ENCODE peak calls at places on chromosomes 4 and X, in five cellular contexts. F is pons, R is hypothalamus, M is GOT3, E is AG10803. I is an unnamed sample.
A peak's percentile ranks its signal among the peaks of the same experiment; 100 is the strongest.

GRCh38 chr4:90328558-90328957 is 201.4 kb downstream of the CCSER1 start:
- DNase-seq in F (no peak), R (no peak), M (no peak), E (peak; percentile 0), I (no peak)

GRCh38 chr4:55386073-55386472 is 9.7 kb upstream of the TMEM165 start:
- DNase-seq in F (no peak), R (no peak), M (no peak), E (peak; percentile 21), I (no peak)

GRCh38 chr4:121817006-121817405 is 6.7 kb downstream of the CCNA2 start:
- DNase-seq in F (no peak), R (no peak), M (no peak), E (no peak), I (no peak)

GRCh38 chrX:45850775-45851433 is 650.2 kb upstream of the DIPK2B start:
- DNase-seq in F (no peak), R (no peak), M (no peak), E (peak; percentile 39), I (no peak)

GRCh38 chr4:73815145-73815544 is 21.3 kb upstream of the CXCL6 start:
- DNase-seq in F (peak; percentile 35), R (no peak), M (no peak), E (no peak), I (no peak)

GRCh38 chr4:119139316-119139715 is 3.7 kb downstream of the MYOZ2 start:
- DNase-seq in F (peak; percentile 10), R (no peak), M (no peak), E (no peak), I (no peak)

GRCh38 chr4:169649545-169650226 is 29.3 kb downstream of the CLCN3 start:
- DNase-seq in F (peak; percentile 48), R (no peak), M (no peak), E (peak; percentile 20), I (no peak)

GRCh38 chr4:55030606-55031005 is 94.8 kb downstream of the KDR start:
- DNase-seq in F (no peak), R (no peak), M (no peak), E (no peak), I (no peak)

GRCh38 chr4:138643827-138644226 is 371.8 kb upstream of the NOCT start:
- DNase-seq in F (no peak), R (no peak), M (no peak), E (peak; percentile 45), I (no peak)

GRCh38 chr4:150178161-150178560 is 99.9 kb downstream of the DCLK2 start:
- DNase-seq in F (no peak), R (no peak), M (no peak), E (peak; percentile 67), I (no peak)

GRCh38 chr4:150962245-150962644 is 52.8 kb downstream of the LRBA start:
- DNase-seq in F (no peak), R (no peak), M (no peak), E (no peak), I (no peak)

GRCh38 chrX:110992611-110993010 is 103.4 kb upstream of the PAK3 start:
- DNase-seq in F (no peak), R (no peak), M (no peak), E (peak; percentile 12), I (no peak)

GRCh38 chr4:1192091-1192492 is 19.7 kb upstream of the SPON2 start:
- DNase-seq in F (peak; percentile 96), R (peak; percentile 67), M (peak; percentile 40), E (peak; percentile 96), I (peak; percentile 92)

GRCh38 chr4:40486534-40486933 is 143.1 kb downstream of the RBM47 start:
- DNase-seq in F (no peak), R (no peak), M (no peak), E (peak; percentile 46), I (no peak)

GRCh38 chr4:25144870-25145481 is 15.3 kb downstream of the SEPSECS start:
- DNase-seq in F (peak; percentile 56), R (no peak), M (no peak), E (peak; percentile 32), I (no peak)

GRCh38 chrX:65589304-65589703 is 54.7 kb upstream of the LAS1L start:
- DNase-seq in F (no peak), R (no peak), M (no peak), E (no peak), I (no peak)

GRCh38 chrX:55167124-55167523 is 53.0 kb upstream of the PAGE5 start:
- DNase-seq in F (no peak), R (no peak), M (no peak), E (no peak), I (no peak)

GRCh38 chr4:152398060-152398459 is 137.8 kb downstream of the FBXW7 start:
- DNase-seq in F (peak; percentile 15), R (no peak), M (no peak), E (no peak), I (no peak)

GRCh38 chrX:22666441-22666840 is 333.3 kb upstream of the DDX53 start:
- DNase-seq in F (peak; percentile 31), R (peak; percentile 7), M (no peak), E (no peak), I (no peak)

GRCh38 chrX:121761845-121762244 is 714.4 kb downstream of the GLUD2 start:
- DNase-seq in F (no peak), R (no peak), M (no peak), E (no peak), I (no peak)

GRCh38 chrX:38215141-38215540 is 5.5 kb downstream of the SRPX start:
- DNase-seq in F (peak; percentile 42), R (no peak), M (no peak), E (peak; percentile 94), I (no peak)